ENCODE peak calls at places on chromosomes 1 and 21, in five cellular contexts. V, N, W, R and D are unnamed samples.

GRCh38 chr1:159981351-159982055 is 27.5 kb upstream of the SLAMF9 start:
- DNase-seq in W (no peak), V (no peak), R (no peak), N (no peak), D (no peak)

GRCh38 chr1:247102381-247102780 is 1.8 kb downstream of the ZNF669 start:
- DNase-seq in N (no peak), R (no peak), V (peak), W (no peak), D (no peak)

GRCh38 chr1:150272379-150272840 is at the start of gene C1orf54:
- DNase-seq in W (peak), V (peak), N (no peak), R (peak), D (no peak)

GRCh38 chr1:117169871-117170596 is 40.7 kb downstream of the VTCN1 start:
- DNase-seq in N (no peak), W (no peak), R (no peak), V (no peak), D (peak)

GRCh38 chr1:167711797-167712196 is 10.0 kb upstream of the MPZL1 start:
- DNase-seq in W (no peak), V (no peak), R (no peak), N (no peak), D (no peak)

GRCh38 chr1:229258031-229258850 is 12.7 kb upstream of the RAB4A start:
- DNase-seq in N (peak), W (no peak), R (peak), V (peak), D (no peak)

GRCh38 chr1:234899041-234899787 is 229.4 kb downstream of the TOMM20 start:
- DNase-seq in V (peak), R (no peak), N (no peak), W (no peak), D (no peak)

GRCh38 chr1:237961710-237962109 is 71.0 kb upstream of the ZP4 start:
- DNase-seq in R (no peak), W (no peak), N (no peak), V (no peak), D (no peak)

GRCh38 chr1:109477821-109478220 is 5.9 kb upstream of the ATXN7L2 start:
- DNase-seq in R (no peak), N (no peak), V (no peak), W (no peak), D (no peak)

GRCh38 chr1:220791287-220791686 is 4.6 kb downstream of the MTARC1 start:
- DNase-seq in N (no peak), R (no peak), V (no peak), W (no peak), D (no peak)

GRCh38 chr21:46126321-46127238 is 28.7 kb downstream of the COL6A2 start:
- DNase-seq in N (no peak), V (no peak), R (peak), W (peak), D (no peak)

GRCh38 chr1:6497215-6497866 is 5.9 kb upstream of the PLEKHG5 start:
- DNase-seq in N (peak), W (peak), R (peak), V (no peak), D (no peak)

GRCh38 chr1:33988161-33988560 is 124.3 kb downstream of the HMGB4 start:
- DNase-seq in N (no peak), W (no peak), V (no peak), R (no peak), D (no peak)

GRCh38 chr1:201500670-201501120 is 6.2 kb downstream of the CSRP1 start:
- DNase-seq in N (peak), W (peak), V (no peak), R (no peak), D (no peak)

GRCh38 chr1:18021242-18021641 is 86.4 kb upstream of the IGSF21 start:
- DNase-seq in N (no peak), W (no peak), R (no peak), V (no peak), D (no peak)

GRCh38 chr1:182281541-182281940 is 110.0 kb downstream of the GLUL start:
- DNase-seq in R (no peak), V (no peak), N (no peak), W (no peak), D (no peak)
- TF ChIP-seq CTCF in R (no peak), V (no peak), N (no peak), W (no peak), D (no peak)

DNA sequence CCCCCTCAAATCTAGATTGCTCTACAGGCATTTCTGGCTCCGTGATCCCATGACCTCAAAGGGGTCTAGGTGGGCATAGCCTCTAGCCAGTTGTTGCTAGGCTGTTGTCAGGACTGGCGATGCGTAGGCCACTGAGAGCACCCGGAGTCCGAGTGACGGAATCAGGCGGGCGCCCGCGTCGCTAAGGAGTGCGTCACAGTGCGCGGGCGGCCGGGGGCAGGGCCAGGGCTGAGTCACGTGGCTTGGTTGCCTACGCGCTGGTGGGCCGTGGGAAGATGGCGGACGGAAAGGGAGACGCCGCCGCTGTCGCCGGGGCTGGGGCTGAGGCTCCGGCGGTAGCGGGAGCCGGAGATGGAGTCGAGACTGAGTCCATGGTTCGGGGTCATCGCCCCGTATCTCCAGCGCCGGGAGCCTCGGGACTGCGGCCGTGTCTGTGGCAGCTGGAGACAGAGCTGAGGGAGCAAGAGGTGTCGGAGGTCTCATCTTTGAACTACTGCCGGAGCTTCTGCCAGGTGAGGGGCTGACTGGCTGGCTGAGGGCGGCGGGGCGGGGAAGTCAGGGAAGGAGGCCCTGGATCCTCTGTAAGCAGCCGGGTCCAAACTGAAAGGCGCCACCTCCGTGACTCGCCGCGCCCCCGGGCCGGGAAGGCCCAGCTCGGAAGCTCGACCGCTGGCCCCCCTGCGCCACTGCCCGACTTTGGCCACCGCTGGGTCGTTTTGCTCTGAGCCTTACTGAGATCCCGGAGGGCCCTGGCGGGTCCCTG is at the start of gene RLF:
- DNase-seq in N (peak), V (peak), W (peak), R (peak), D (peak)
- TF ChIP-seq CTCF in N (no peak), V (no peak), W (no peak), R (no peak), D (no peak)

GRCh38 chr21:21397464-21397863 is 399.3 kb downstream of the NCAM2 start:
- DNase-seq in R (no peak), W (no peak), N (no peak), V (no peak), D (no peak)
- TF ChIP-seq CTCF in R (no peak), W (no peak), N (no peak), V (no peak), D (no peak)

DNA sequence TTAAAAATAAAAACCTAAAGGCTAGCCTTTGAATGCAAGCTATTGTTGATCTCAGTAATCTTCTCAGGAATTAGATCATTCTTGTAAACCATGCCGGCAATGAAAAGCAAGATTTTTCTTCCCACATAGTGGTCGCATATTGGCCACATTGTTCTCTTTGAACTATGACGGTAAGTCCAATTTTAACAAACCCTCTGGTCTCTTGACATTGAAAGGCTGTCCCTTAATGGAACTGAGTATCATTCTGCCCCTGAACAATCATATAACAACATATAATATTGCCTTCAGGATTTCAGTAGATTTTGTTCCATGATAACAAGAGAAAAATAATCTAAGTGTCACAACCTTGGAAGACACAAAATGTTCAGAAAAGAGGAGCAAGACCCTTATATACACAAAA is 1.3 kb downstream of the TNNI3K start:
- DNase-seq in N (no peak), W (no peak), R (no peak), V (no peak), D (peak)
- TF ChIP-seq CTCF in N (no peak), W (no peak), R (no peak), V (no peak), D (no peak)

DNA sequence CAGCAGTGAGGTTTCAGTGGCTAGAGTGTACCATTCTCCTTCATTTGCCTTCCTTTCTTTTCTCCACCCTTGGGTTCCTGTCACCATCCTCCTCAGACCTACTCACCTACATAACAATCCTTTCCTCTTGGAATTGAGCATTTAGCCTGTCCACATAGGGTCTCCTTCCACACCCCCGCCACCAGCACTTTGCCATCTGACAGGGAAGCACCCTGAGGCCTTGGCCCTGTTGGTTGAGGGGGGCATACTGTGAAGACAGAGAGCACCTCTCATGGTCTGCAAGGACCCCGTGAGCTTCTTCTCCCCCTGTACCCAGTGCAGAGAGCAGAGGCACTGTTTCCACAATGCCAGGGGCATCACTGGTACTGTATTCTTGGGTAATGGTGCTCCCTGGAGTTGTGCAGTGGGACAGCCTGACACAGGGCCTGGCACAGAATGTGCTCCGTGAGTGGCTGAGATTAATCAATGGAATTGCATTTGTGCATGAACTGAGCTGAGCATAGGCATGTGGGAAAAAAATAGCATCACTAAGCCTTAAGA is 14.9 kb upstream of the SLC5A9 start:
- DNase-seq in N (no peak), W (no peak), V (no peak), R (no peak), D (no peak)
- TF ChIP-seq CTCF in N (no peak), W (no peak), V (no peak), R (no peak), D (no peak)

DNA sequence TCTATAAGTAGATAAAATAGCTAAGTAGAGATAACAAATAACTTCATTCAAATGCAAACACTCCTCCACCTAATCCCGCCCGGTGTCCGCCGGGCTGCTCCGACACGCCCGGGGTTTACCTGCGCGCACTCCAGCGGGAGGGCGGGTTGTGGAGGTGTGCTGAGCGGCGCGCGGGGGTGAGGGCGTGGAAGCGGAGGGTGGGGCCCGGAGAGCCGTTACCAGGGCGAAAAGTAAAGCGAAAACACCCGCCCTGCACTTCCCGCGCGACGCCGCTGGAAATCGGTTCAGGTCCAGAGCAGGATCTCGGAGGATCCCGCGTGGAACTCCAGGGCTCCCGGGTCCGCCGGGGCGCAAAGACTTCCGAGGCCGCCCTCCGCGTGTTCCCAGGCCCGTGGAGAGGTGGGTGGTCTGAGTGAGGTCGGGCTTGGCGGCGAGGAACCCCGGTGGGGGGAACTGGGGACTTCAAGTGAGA is 1.8 kb upstream of the ATF3 start:
- DNase-seq in R (peak), W (peak), N (peak), V (no peak), D (no peak)
- TF ChIP-seq CTCF in R (no peak), W (no peak), N (no peak), V (no peak), D (no peak)

DNA sequence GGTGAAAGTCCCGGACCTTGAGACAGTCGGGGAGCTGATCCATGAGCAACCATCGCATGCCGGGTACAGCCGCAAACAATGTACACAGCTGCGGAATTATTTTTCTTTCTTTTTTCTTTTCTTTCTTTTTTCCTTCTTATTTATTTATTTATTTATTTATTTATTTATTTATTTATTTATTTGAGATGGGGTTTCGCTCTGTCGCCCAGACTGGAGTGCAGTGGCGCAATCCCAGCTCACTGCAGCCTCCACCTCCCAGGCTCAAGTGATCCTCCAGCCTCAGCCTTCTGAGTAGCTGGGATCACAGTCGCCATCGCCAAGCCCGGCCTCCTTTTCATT is 2.6 kb upstream of the PERM1 start:
- DNase-seq in W (no peak), R (no peak), N (no peak), V (no peak), D (no peak)
- TF ChIP-seq CTCF in W (no peak), R (peak), N (no peak), V (no peak), D (no peak)

GRCh38 chr1:57470028-57470427 is 46.2 kb upstream of the DAB1 start:
- DNase-seq in R (no peak), W (no peak), N (no peak), V (peak), D (peak)

GRCh38 chr1:57471995-57472394 is 48.1 kb upstream of the DAB1 start:
- DNase-seq in R (no peak), N (no peak), W (no peak), V (no peak), D (no peak)

GRCh38 chr1:57464756-57465155 is 40.9 kb upstream of the DAB1 start:
- DNase-seq in W (no peak), N (no peak), V (no peak), R (no peak), D (no peak)

GRCh38 chr1:57467825-57468224 is 44.0 kb upstream of the DAB1 start:
- DNase-seq in N (no peak), V (no peak), R (no peak), W (no peak), D (no peak)

GRCh38 chr1:57468661-57469523 is 45.0 kb upstream of the DAB1 start:
- DNase-seq in N (no peak), V (peak), W (no peak), R (no peak), D (no peak)
- TF ChIP-seq CTCF in N (no peak), V (no peak), W (no peak), R (no peak), D (no peak)

DNA sequence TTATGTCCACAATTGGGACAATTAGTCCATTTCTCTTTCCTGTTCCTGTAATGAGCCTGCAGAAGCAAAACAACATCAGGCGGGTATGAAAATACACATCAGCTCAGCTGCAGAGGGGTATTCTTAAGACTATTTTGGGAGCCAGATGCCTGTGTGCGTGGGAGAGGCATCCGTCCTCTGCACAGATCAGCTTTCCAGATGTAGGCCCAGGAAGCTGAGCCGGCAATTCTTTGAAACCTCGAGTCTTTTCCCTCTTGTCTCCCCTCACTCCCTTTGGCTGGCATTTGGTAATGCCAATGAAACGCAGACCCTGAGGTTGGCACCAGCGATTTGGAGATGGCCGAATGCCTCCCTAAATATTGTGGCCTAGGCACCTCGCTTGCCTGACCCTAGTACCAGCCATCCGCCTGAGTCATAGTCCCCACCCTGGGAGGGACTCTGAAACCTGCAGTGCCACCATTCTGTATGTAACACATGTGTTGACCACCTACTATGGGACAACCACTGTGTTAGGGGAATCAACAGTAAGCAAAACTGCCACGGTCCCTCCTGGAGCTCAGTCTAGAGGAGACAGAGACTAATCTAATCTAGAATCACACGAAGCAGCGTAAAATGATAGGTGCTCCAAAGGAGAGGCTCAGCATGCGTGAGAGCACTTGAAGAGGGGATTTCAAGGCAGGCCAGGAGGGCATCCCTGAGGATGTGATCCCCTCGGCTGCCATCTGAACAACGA is 603.0 kb downstream of the MATN1 start:
- DNase-seq in V (no peak), W (no peak), R (no peak), N (no peak), D (no peak)
- TF ChIP-seq CTCF in V (no peak), W (no peak), R (no peak), N (no peak), D (no peak)

DNA sequence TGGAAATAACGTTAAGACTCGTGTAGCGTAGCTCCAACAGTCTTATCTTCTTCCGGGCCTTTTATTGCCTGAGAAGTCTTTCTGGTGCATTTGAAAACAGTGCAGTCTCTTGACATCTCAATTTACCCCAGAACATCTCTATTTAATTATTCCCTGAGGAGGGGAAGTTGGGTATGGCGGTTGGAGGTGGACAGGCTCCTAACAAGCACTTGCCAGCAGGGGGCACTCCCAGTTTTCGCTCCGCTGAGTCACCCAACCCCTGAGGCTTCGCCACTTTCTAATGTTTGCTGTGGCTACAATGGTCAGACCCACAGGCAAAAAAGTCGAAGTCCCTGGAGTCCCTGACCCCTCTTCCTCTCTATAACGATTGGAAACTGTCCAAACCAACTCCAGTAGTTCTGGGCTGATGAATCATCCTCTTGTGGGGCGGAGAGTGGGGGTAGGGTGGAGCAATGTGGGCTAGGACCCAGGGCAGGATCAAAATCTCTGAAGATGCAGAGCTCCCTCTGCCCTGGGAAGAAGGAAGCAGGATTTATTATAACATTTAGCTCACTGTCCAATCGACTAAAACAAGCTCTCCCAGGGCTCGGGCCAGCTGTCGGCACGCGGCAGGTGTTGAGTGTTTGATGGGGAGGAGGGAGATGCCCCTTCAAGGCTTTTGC is 85.5 kb downstream of the BRINP2 start:
- DNase-seq in N (peak), V (peak), W (peak), R (peak), D (peak)
- TF ChIP-seq CTCF in N (peak), V (peak), W (peak), R (peak), D (peak)